ENCODE peak calls at places on chromosomes 3 and 15, in nine cellular contexts. O is PC-9; F is right lobe of liver; K is esophagus squamous epithelium; Y is ascending aorta; V is K562; T is heart right ventricle; Z is naive thymus-derived CD4-positive, alpha-beta T cell; U is keratinocyte. Q is an unnamed sample.
A peak's percentile ranks its signal among the peaks of the same experiment; 100 is the strongest.

GRCh38 chr3:40985195-40985594 is 214.1 kb upstream of the CTNNB1 start:
- DNase-seq in T (no peak), U (no peak), V (peak; percentile 8), Z (no peak), Y (peak; percentile 30), O (no peak), K (no peak), F (no peak), Q (no peak)

GRCh38 chr3:125594581-125595011 is 701 bp downstream of the OSBPL11 start:
- DNase-seq in Z (peak; percentile 14), O (peak; percentile 42), T (peak; percentile 24), F (peak; percentile 36), V (peak; percentile 28), Y (no peak), U (no peak), K (no peak), Q (no peak)

GRCh38 chr3:138587374-138587773 is 6.7 kb downstream of the CEP70 start:
- DNase-seq in O (no peak), T (no peak), V (no peak), U (no peak), Z (no peak), K (no peak), F (no peak), Y (no peak), Q (no peak)

GRCh38 chr3:185572183-185572582 is 13.9 kb upstream of the SENP2 start:
- DNase-seq in K (no peak), T (no peak), Y (no peak), O (no peak), Z (no peak), V (peak; percentile 74), F (no peak), U (no peak), Q (no peak)

GRCh38 chr15:31456329-31457060 is 129.9 kb downstream of the KLF13 start:
- DNase-seq in Y (peak; percentile 37), T (no peak), U (no peak), F (no peak), K (no peak), O (no peak), Z (no peak), V (no peak), Q (peak; percentile 46)

GRCh38 chr3:15217011-15217671 is 11.1 kb downstream of the CAPN7 start:
- DNase-seq in F (no peak), K (no peak), T (no peak), Y (no peak), V (no peak), O (no peak), Z (peak; percentile 60), U (no peak), Q (no peak)

GRCh38 chr3:13552855-13553652 is 4.1 kb downstream of the FBLN2 start:
- DNase-seq in T (no peak), F (no peak), Z (no peak), K (no peak), Y (no peak), U (no peak), O (no peak), V (no peak), Q (no peak)

GRCh38 chr3:17947833-17948232 is 205.4 kb upstream of the TBC1D5 start:
- DNase-seq in U (no peak), T (no peak), F (no peak), Y (no peak), Z (no peak), V (no peak), K (no peak), O (no peak), Q (no peak)

GRCh38 chr15:74531144-74531811 is 9.7 kb upstream of the ARID3B start:
- DNase-seq in Y (no peak), F (no peak), T (no peak), V (no peak), Z (no peak), U (no peak), K (no peak), O (peak; percentile 97), Q (no peak)

GRCh38 chr15:99508807-99509311 is 56.9 kb upstream of the MEF2A start:
- DNase-seq in U (no peak), Y (no peak), V (no peak), K (no peak), Z (no peak), T (no peak), F (no peak), O (no peak), Q (no peak)
- H3K4me1 ChIP-seq in U (peaks cover 28% of the 10 kb centered on the region), Y (peaks cover 5% of the 10 kb centered on the region), V (peaks cover 7% of the 10 kb centered on the region), K (peaks cover 20% of the 10 kb centered on the region), Z (no peaks in the 10 kb centered on the region), T (peaks cover 84% of the 10 kb centered on the region), F (no peaks in the 10 kb centered on the region), O (peaks cover 3% of the 10 kb centered on the region), Q (peaks cover 40% of the 10 kb centered on the region)

DNA sequence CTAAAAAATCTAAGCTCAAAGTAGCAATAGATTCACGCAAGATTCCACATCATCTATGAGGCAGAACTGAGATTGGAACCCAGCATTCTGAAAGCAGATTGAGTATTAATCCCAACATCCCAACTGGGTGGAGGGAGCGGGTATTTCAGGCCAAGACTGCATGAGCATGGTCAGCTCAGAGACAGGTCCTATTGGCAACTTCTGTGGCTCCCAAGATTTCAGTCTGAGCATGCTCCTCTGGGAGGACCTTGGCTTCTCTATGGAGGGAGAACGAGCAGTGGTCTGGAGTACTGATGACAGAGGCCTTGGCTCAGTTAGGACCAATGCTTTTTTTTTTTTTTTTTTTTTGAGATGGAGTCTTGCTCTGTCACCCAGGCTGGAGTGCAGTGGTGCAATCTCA is 4.0 kb upstream of the ITGA11 start:
- DNase-seq in K (no peak), Y (no peak), V (no peak), U (no peak), T (no peak), Z (no peak), O (no peak), F (no peak), Q (no peak)
- H3K27me3 ChIP-seq in K (peaks cover 82% of the 10 kb centered on the region), Y (no peaks in the 10 kb centered on the region), V (peaks cover 39% of the 10 kb centered on the region), U (peaks cover 54% of the 10 kb centered on the region), T (peaks cover 73% of the 10 kb centered on the region), Z (no peaks in the 10 kb centered on the region), O (peaks cover 75% of the 10 kb centered on the region), F (peaks cover 16% of the 10 kb centered on the region), Q (peaks cover 44% of the 10 kb centered on the region)

GRCh38 chr3:141407043-141407442 is 38.7 kb downstream of the ZBTB38 start:
- DNase-seq in F (peak; percentile 50), Z (no peak), O (no peak), V (no peak), T (no peak), Y (peak; percentile 77), K (no peak), U (peak; percentile 79), Q (no peak)
- H3K4me1 ChIP-seq in F (peaks cover 49% of the 10 kb centered on the region), Z (peaks cover 33% of the 10 kb centered on the region), O (peaks cover 39% of the 10 kb centered on the region), V (peaks cover 23% of the 10 kb centered on the region), T (peaks cover 90% of the 10 kb centered on the region), Y (peaks cover 12% of the 10 kb centered on the region), K (peaks cover 44% of the 10 kb centered on the region), U (peaks cover 80% of the 10 kb centered on the region), Q (peaks cover 66% of the 10 kb centered on the region)

DNA sequence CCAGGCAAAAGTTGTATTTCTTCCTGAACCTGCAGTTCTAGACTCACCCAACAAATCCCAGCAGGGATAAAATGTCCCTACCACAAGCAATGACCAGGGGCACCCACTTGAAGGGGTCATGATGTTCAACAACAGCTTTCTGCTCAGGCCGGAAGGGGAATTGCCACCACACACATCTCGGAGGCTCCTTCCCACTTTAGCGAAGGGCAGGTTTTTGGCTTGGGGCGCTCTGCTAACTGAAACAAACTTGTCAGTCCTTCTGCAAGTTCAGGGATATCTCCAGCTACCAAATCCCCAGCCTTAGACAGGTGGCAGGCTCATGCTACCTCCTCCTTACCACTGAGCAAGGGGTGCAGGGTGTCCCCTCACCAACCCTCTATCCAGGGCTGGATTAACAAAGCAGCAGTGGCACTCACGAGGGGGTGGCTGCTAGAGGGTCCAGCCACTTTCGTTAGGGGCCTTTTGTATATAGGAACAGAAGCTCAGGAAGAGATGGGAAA is 2.2 kb downstream of the ADCY5 start:
- DNase-seq in Y (no peak), Z (no peak), V (no peak), F (no peak), U (no peak), O (no peak), K (no peak), T (no peak), Q (no peak)
- H3K27me3 ChIP-seq in Y (peaks cover 4% of the 10 kb centered on the region), Z (no peaks in the 10 kb centered on the region), V (peaks cover 29% of the 10 kb centered on the region), F (peaks cover 11% of the 10 kb centered on the region), U (peaks cover 74% of the 10 kb centered on the region), O (no peaks in the 10 kb centered on the region), K (peaks cover 68% of the 10 kb centered on the region), T (peaks cover 28% of the 10 kb centered on the region), Q (peaks cover 32% of the 10 kb centered on the region)

DNA sequence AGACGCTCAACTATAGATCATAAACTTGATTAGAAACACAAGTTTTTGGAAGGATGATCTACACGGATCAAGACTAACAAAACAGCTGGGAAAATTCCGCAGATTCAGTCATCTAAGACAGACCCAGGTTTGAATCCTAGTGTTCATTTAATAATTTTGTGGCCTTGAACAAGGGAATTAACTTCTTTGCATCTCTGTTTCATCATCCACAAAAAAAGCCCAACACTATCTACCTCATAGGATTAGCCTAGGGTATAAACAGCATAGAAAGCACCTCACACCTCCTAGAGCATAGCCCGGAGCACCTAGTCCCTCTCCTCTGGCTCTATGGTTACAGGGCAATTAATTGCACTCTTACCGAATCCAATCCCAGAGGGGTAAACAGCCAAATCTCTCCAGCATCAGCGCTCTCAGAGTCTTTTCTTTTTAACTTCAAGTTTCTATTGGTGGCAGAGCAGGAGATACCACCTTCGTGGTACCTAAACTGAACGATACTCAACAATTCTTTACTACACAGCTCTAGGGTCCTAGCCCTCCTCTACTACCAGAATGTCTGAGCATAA is 3.5 kb downstream of the TBL1XR1 start:
- DNase-seq in K (no peak), F (no peak), Y (peak; percentile 34), V (no peak), T (no peak), Z (no peak), U (no peak), O (no peak), Q (no peak)
- H3K4me1 ChIP-seq in K (peaks cover 41% of the 10 kb centered on the region), F (peaks cover 17% of the 10 kb centered on the region), Y (no peaks in the 10 kb centered on the region), V (peaks cover 28% of the 10 kb centered on the region), T (peaks cover 70% of the 10 kb centered on the region), Z (peaks cover 37% of the 10 kb centered on the region), U (peaks cover 27% of the 10 kb centered on the region), O (peaks cover 35% of the 10 kb centered on the region), Q (peaks cover 32% of the 10 kb centered on the region)

GRCh38 chr15:40293905-40294895 is 11.3 kb upstream of the ANKRD63 start:
- DNase-seq in T (no peak), U (no peak), O (no peak), Z (no peak), V (no peak), Y (no peak), F (peak; percentile 10), K (no peak), Q (no peak)
- H3K27me3 ChIP-seq in T (peaks cover 14% of the 10 kb centered on the region), U (peaks cover 45% of the 10 kb centered on the region), O (no peaks in the 10 kb centered on the region), Z (no peaks in the 10 kb centered on the region), V (peaks cover 41% of the 10 kb centered on the region), Y (no peaks in the 10 kb centered on the region), F (no peaks in the 10 kb centered on the region), K (peaks cover 74% of the 10 kb centered on the region), Q (no peaks in the 10 kb centered on the region)

GRCh38 chr3:149657458-149657795 is 398 bp downstream of the WWTR1 start:
- DNase-seq in U (no peak), K (no peak), Y (peak; percentile 81), F (no peak), Z (no peak), O (peak; percentile 61), V (no peak), T (no peak), Q (peak; percentile 83)
- H3K4me1 ChIP-seq in U (peaks cover 35% of the 10 kb centered on the region), K (peaks cover 31% of the 10 kb centered on the region), Y (peaks cover 10% of the 10 kb centered on the region), F (peaks cover 3% of the 10 kb centered on the region), Z (peaks cover 4% of the 10 kb centered on the region), O (peaks cover 53% of the 10 kb centered on the region), V (peaks cover 1% of the 10 kb centered on the region), T (peaks cover 59% of the 10 kb centered on the region), Q (peaks cover 12% of the 10 kb centered on the region)

DNA sequence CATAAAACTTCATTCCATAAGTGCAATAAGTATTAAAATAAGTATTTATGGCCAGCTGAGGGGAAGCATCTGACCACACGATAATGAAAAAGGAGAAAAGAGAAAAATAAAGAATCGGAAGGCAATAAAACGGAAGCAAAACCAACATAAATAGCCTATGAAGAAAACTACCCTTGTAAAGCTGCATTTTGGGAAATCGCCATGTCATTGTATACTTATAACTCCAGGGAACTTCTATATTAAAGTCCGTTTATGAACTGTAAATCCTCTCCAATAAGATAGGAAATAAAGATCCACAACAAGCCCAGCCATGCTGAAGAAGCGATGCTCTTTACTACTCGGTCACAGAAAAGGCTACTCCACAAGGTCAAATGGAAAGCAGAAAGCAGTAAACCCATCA is 47.7 kb downstream of the MORC1 start:
- DNase-seq in O (peak; percentile 10), K (no peak), U (no peak), Z (no peak), T (no peak), V (no peak), F (no peak), Y (no peak), Q (no peak)
- H3K27me3 ChIP-seq in O (no peaks in the 10 kb centered on the region), K (no peaks in the 10 kb centered on the region), U (no peaks in the 10 kb centered on the region), Z (no peaks in the 10 kb centered on the region), T (no peaks in the 10 kb centered on the region), V (no peaks in the 10 kb centered on the region), F (no peaks in the 10 kb centered on the region), Y (no peaks in the 10 kb centered on the region), Q (no peaks in the 10 kb centered on the region)

Q was measured in upper lobe of right lung.